ENCODE peak calls at places on chromosomes 16 and 17, in ten cellular contexts. One of them, this sample, is unnamed. For H3K36me3, the result is how much of the 10 kb centered on the place peaks cover.

GRCh38 chr17:36947922-36948716 is 635 bp upstream of the AATF start:
- DNase-seq in HCT116: no peak
- DNase-seq in uterus: no peak
- DNase-seq in stomach: no peak
- DNase-seq in WERI-Rb-1: no peak
- DNase-seq in fibroblast of lung: no peak
- DNase-seq in GM23338: peak
- DNase-seq in tibial artery: no peak
- DNase-seq in MM.1S: no peak
- DNase-seq in tibial nerve: no peak
- DNase-seq in this sample: no peak

GRCh38 chr17:69733171-69734014 is 318.9 kb downstream of the MAP2K6 start:
- DNase-seq in HCT116: no peak
- DNase-seq in uterus: no peak
- DNase-seq in stomach: no peak
- DNase-seq in WERI-Rb-1: peak
- DNase-seq in fibroblast of lung: peak
- DNase-seq in GM23338: no peak
- DNase-seq in tibial artery: peak
- DNase-seq in MM.1S: peak
- DNase-seq in tibial nerve: no peak
- DNase-seq in this sample: no peak

GRCh38 chr17:33014751-33015150 is 23.1 kb downstream of the SPACA3 start:
- DNase-seq in HCT116: no peak
- DNase-seq in uterus: no peak
- DNase-seq in stomach: peak
- DNase-seq in WERI-Rb-1: no peak
- DNase-seq in fibroblast of lung: peak
- DNase-seq in GM23338: no peak
- DNase-seq in tibial artery: no peak
- DNase-seq in MM.1S: no peak
- DNase-seq in tibial nerve: no peak
- DNase-seq in this sample: no peak

GRCh38 chr16:88560722-88561484 is 9.3 kb upstream of the ZC3H18 start:
- DNase-seq in HCT116: no peak
- DNase-seq in uterus: no peak
- DNase-seq in stomach: no peak
- DNase-seq in WERI-Rb-1: no peak
- DNase-seq in fibroblast of lung: peak
- DNase-seq in GM23338: peak
- DNase-seq in tibial artery: no peak
- DNase-seq in MM.1S: no peak
- DNase-seq in tibial nerve: no peak
- DNase-seq in this sample: no peak

GRCh38 chr16:19876501-19877059 is 8.1 kb downstream of the GPRC5B start:
- DNase-seq in HCT116: no peak
- DNase-seq in uterus: no peak
- DNase-seq in stomach: no peak
- DNase-seq in WERI-Rb-1: no peak
- DNase-seq in fibroblast of lung: no peak
- DNase-seq in GM23338: peak
- DNase-seq in tibial artery: no peak
- DNase-seq in MM.1S: no peak
- DNase-seq in tibial nerve: no peak
- DNase-seq in this sample: no peak

GRCh38 chr17:67759355-67760171 is 41.8 kb downstream of the NOL11 start:
- DNase-seq in HCT116: no peak
- DNase-seq in uterus: peak
- DNase-seq in stomach: no peak
- DNase-seq in WERI-Rb-1: no peak
- DNase-seq in fibroblast of lung: peak
- DNase-seq in GM23338: no peak
- DNase-seq in tibial artery: no peak
- DNase-seq in MM.1S: peak
- DNase-seq in tibial nerve: peak
- DNase-seq in this sample: no peak

GRCh38 chr16:49556252-49557069 is 182.9 kb downstream of the C16orf78 start:
- DNase-seq in HCT116: peak
- DNase-seq in uterus: no peak
- DNase-seq in stomach: no peak
- DNase-seq in WERI-Rb-1: peak
- DNase-seq in fibroblast of lung: peak
- DNase-seq in GM23338: peak
- DNase-seq in tibial artery: no peak
- DNase-seq in MM.1S: peak
- DNase-seq in tibial nerve: no peak
- DNase-seq in this sample: no peak

GRCh38 chr16:25693621-25694020 is 1.9 kb downstream of the HS3ST4 start:
- DNase-seq in HCT116: no peak
- DNase-seq in uterus: no peak
- DNase-seq in stomach: no peak
- DNase-seq in WERI-Rb-1: peak
- DNase-seq in fibroblast of lung: no peak
- DNase-seq in GM23338: no peak
- DNase-seq in tibial artery: no peak
- DNase-seq in MM.1S: no peak
- DNase-seq in tibial nerve: no peak
- DNase-seq in this sample: no peak

GRCh38 chr17:36851230-36851629 is 86.0 kb upstream of the LHX1 start:
- DNase-seq in HCT116: no peak
- DNase-seq in uterus: no peak
- DNase-seq in stomach: no peak
- DNase-seq in WERI-Rb-1: no peak
- DNase-seq in fibroblast of lung: no peak
- DNase-seq in GM23338: no peak
- DNase-seq in tibial artery: no peak
- DNase-seq in MM.1S: no peak
- DNase-seq in tibial nerve: no peak
- DNase-seq in this sample: no peak

GRCh38 chr16:21203155-21203797 is 8.1 kb downstream of the ZP2 start:
- DNase-seq in HCT116: no peak
- DNase-seq in uterus: no peak
- DNase-seq in stomach: no peak
- DNase-seq in WERI-Rb-1: no peak
- DNase-seq in fibroblast of lung: no peak
- DNase-seq in GM23338: no peak
- DNase-seq in tibial artery: no peak
- DNase-seq in MM.1S: no peak
- DNase-seq in tibial nerve: no peak
- DNase-seq in this sample: no peak

GRCh38 chr16:9039208-9039607 is 52.2 kb upstream of the HAPSTR1 start:
- DNase-seq in HCT116: no peak
- DNase-seq in uterus: no peak
- DNase-seq in stomach: no peak
- DNase-seq in WERI-Rb-1: no peak
- DNase-seq in fibroblast of lung: peak
- DNase-seq in GM23338: peak
- DNase-seq in tibial artery: no peak
- DNase-seq in MM.1S: no peak
- DNase-seq in tibial nerve: no peak
- DNase-seq in this sample: no peak

GRCh38 chr17:81110488-81111040 is 54.7 kb upstream of the PVALEF start:
- DNase-seq in HCT116: no peak
- DNase-seq in uterus: no peak
- DNase-seq in stomach: no peak
- DNase-seq in WERI-Rb-1: no peak
- DNase-seq in fibroblast of lung: no peak
- DNase-seq in GM23338: no peak
- DNase-seq in tibial artery: no peak
- DNase-seq in MM.1S: no peak
- DNase-seq in tibial nerve: no peak
- DNase-seq in this sample: no peak

GRCh38 chr16:14510939-14511797 is 118.9 kb downstream of the PARN start:
- DNase-seq in HCT116: no peak
- DNase-seq in uterus: no peak
- DNase-seq in stomach: no peak
- DNase-seq in WERI-Rb-1: no peak
- DNase-seq in fibroblast of lung: peak
- DNase-seq in GM23338: no peak
- DNase-seq in tibial artery: no peak
- DNase-seq in MM.1S: no peak
- DNase-seq in tibial nerve: no peak
- DNase-seq in this sample: no peak

GRCh38 chr17:69050999-69051775 is 9.5 kb downstream of the ABCA9 start:
- DNase-seq in HCT116: no peak
- DNase-seq in uterus: no peak
- DNase-seq in stomach: no peak
- DNase-seq in WERI-Rb-1: no peak
- DNase-seq in fibroblast of lung: peak
- DNase-seq in GM23338: no peak
- DNase-seq in tibial artery: no peak
- DNase-seq in MM.1S: no peak
- DNase-seq in tibial nerve: no peak
- DNase-seq in this sample: no peak

GRCh38 chr17:34673995-34674900 is 94.9 kb downstream of the TMEM132E start:
- DNase-seq in HCT116: no peak
- DNase-seq in uterus: no peak
- DNase-seq in stomach: no peak
- DNase-seq in WERI-Rb-1: no peak
- DNase-seq in fibroblast of lung: no peak
- DNase-seq in GM23338: no peak
- DNase-seq in tibial artery: no peak
- DNase-seq in MM.1S: no peak
- DNase-seq in tibial nerve: no peak
- DNase-seq in this sample: no peak

GRCh38 chr16:200388-200787 is 20.1 kb downstream of the HBQ1 start:
- DNase-seq in HCT116: no peak
- DNase-seq in uterus: no peak
- DNase-seq in stomach: no peak
- DNase-seq in WERI-Rb-1: no peak
- DNase-seq in fibroblast of lung: no peak
- DNase-seq in GM23338: no peak
- DNase-seq in tibial artery: no peak
- DNase-seq in MM.1S: no peak
- DNase-seq in tibial nerve: no peak
- DNase-seq in this sample: no peak

GRCh38 chr17:49450181-49450580 is 35.5 kb upstream of the PHB1 start:
- DNase-seq in HCT116: no peak
- DNase-seq in uterus: no peak
- DNase-seq in stomach: no peak
- DNase-seq in WERI-Rb-1: no peak
- DNase-seq in fibroblast of lung: no peak
- DNase-seq in GM23338: no peak
- DNase-seq in tibial artery: no peak
- DNase-seq in MM.1S: no peak
- DNase-seq in tibial nerve: no peak
- DNase-seq in this sample: no peak
- H3K36me3 ChIP-seq in HCT116: under half
- H3K36me3 ChIP-seq in uterus: under half
- H3K36me3 ChIP-seq in stomach: under half
- H3K36me3 ChIP-seq in WERI-Rb-1: under half
- H3K36me3 ChIP-seq in fibroblast of lung: under half
- H3K36me3 ChIP-seq in GM23338: under half
- H3K36me3 ChIP-seq in tibial artery: under half
- H3K36me3 ChIP-seq in MM.1S: under half
- H3K36me3 ChIP-seq in tibial nerve: under half
- H3K36me3 ChIP-seq in this sample: under half

DNA sequence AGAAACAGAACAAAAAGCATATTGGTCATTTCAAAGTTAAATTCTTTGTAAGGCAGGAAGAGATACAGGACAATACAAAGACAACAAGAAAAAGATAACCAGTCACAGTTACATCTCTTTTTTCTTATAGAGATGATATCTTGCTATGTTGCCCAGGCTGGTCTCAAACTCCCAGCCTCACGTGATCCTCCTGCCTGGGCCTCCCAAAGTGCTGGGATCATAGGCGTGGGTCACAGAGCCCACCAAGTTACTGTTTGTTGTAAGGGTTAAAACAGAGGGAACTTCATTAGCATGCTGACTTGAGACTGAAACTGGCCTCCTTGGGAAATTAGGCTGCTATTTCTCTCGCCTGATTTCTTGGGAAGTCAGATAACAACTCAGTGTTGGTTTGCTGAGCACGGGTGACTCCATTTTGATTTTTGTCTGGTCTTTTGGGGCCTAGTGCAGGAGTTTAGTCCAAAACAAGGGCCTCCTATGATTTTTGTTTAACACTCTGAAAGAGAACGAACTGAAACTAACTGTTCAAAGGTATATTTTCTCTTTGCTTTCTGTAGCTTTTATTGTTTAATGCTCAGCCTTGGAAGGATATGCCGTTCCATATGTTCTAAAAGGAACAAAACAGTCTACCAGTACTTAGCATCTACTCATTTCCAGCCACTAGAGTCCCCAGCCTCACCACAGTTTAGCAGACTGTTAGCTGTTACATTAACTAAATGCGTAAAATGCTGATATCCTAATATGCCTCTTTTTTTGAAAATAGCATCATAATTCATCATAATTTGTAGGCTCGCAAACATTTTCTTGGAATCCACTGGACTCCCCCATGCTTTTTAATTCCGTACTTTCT is 31.4 kb upstream of the SEC14L1 start:
- DNase-seq in HCT116: no peak
- DNase-seq in uterus: no peak
- DNase-seq in stomach: no peak
- DNase-seq in WERI-Rb-1: no peak
- DNase-seq in fibroblast of lung: peak
- DNase-seq in GM23338: no peak
- DNase-seq in tibial artery: no peak
- DNase-seq in MM.1S: peak
- DNase-seq in tibial nerve: no peak
- DNase-seq in this sample: no peak
- TF ChIP-seq CTCF in HCT116: no peak
- TF ChIP-seq CTCF in uterus: peak
- TF ChIP-seq CTCF in stomach: no peak
- TF ChIP-seq CTCF in WERI-Rb-1: no peak
- TF ChIP-seq CTCF in fibroblast of lung: no peak
- TF ChIP-seq CTCF in GM23338: no peak
- TF ChIP-seq CTCF in tibial artery: no peak
- TF ChIP-seq CTCF in MM.1S: peak
- TF ChIP-seq CTCF in tibial nerve: no peak
- TF ChIP-seq CTCF in this sample: no peak

DNA sequence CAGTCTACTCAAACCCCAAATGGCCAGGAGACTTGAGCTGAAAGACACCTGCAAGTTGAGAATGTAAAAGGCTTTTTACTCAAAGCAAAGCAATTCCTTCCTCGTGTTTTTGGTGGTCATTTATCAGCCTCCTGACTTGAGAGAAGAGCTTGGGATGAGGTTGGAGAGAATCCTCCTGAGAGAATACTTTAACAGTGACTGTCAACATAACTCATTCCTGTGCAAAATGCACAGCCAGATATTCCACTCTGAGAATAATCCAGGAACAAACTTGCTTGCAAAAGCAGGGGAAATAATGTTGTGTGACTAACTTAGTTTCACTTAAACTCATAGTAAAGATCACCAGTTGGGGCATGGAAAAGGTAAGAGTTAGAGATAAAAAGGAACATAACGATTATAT is 53.4 kb downstream of the SNTB2 start:
- DNase-seq in HCT116: no peak
- DNase-seq in uterus: no peak
- DNase-seq in stomach: no peak
- DNase-seq in WERI-Rb-1: no peak
- DNase-seq in fibroblast of lung: no peak
- DNase-seq in GM23338: no peak
- DNase-seq in tibial artery: no peak
- DNase-seq in MM.1S: no peak
- DNase-seq in tibial nerve: no peak
- DNase-seq in this sample: no peak
- H3K4me3 ChIP-seq in HCT116: no peak
- H3K4me3 ChIP-seq in uterus: no peak
- H3K4me3 ChIP-seq in stomach: no peak
- H3K4me3 ChIP-seq in WERI-Rb-1: no peak
- H3K4me3 ChIP-seq in fibroblast of lung: no peak
- H3K4me3 ChIP-seq in GM23338: no peak
- H3K4me3 ChIP-seq in tibial artery: no peak
- H3K4me3 ChIP-seq in MM.1S: no peak
- H3K4me3 ChIP-seq in tibial nerve: no peak
- H3K4me3 ChIP-seq in this sample: no peak

GRCh38 chr16:30741461-30741914 is 6.7 kb upstream of the PHKG2 start:
- DNase-seq in HCT116: peak
- DNase-seq in uterus: no peak
- DNase-seq in stomach: peak
- DNase-seq in WERI-Rb-1: no peak
- DNase-seq in fibroblast of lung: peak
- DNase-seq in GM23338: peak
- DNase-seq in tibial artery: no peak
- DNase-seq in MM.1S: no peak
- DNase-seq in tibial nerve: no peak
- DNase-seq in this sample: peak
- H3K36me3 ChIP-seq in HCT116: under half
- H3K36me3 ChIP-seq in uterus: under half
- H3K36me3 ChIP-seq in stomach: half or more
- H3K36me3 ChIP-seq in WERI-Rb-1: half or more
- H3K36me3 ChIP-seq in fibroblast of lung: under half
- H3K36me3 ChIP-seq in GM23338: under half
- H3K36me3 ChIP-seq in tibial artery: under half
- H3K36me3 ChIP-seq in MM.1S: under half
- H3K36me3 ChIP-seq in tibial nerve: half or more
- H3K36me3 ChIP-seq in this sample: under half

This sample was measured in BE2C.